ENCODE peak calls at places on chromosomes 5 and 9, in seven cellular contexts. I, T, D, E, Z, F and A are unnamed samples.

GRCh38 chr9:129836342-129837007 is 1.2 kb downstream of the USP20 start:
- DNase-seq in Z (peak; percentile 14), E (no peak), D (no peak), F (no peak), T (peak; percentile 46), I (no peak), A (no peak)

GRCh38 chr5:158848634-158849033 is 251.1 kb downstream of the EBF1 start:
- DNase-seq in E (no peak), F (no peak), I (no peak), T (no peak), Z (no peak), D (no peak), A (no peak)

GRCh38 chr5:155408465-155408864 is 394.9 kb downstream of the KIF4B start:
- DNase-seq in D (no peak), F (no peak), E (no peak), Z (no peak), T (no peak), I (no peak), A (no peak)

GRCh38 chr5:55880453-55880852 is 29.3 kb downstream of the IL31RA start:
- DNase-seq in D (no peak), T (no peak), Z (no peak), F (no peak), I (no peak), E (no peak), A (no peak)

GRCh38 chr5:110338336-110339083 is 388.0 kb downstream of the TMEM232 start:
- DNase-seq in F (peak; percentile 18), I (no peak), E (no peak), D (no peak), Z (no peak), T (no peak), A (no peak)

GRCh38 chr5:81755320-81755719 is 4.4 kb upstream of the SSBP2 start:
- DNase-seq in I (peak; percentile 75), E (peak; percentile 47), T (peak; percentile 13), Z (peak; percentile 80), F (peak; percentile 57), D (peak; percentile 67), A (peak; percentile 94)

GRCh38 chr9:87464110-87464991 is 33.3 kb upstream of the DAPK1 start:
- DNase-seq in T (no peak), F (no peak), E (no peak), Z (no peak), D (no peak), I (no peak), A (peak; percentile 26)

GRCh38 chr5:10468256-10468655 is 26.6 kb downstream of the ROPN1L start:
- DNase-seq in T (no peak), D (no peak), F (no peak), E (no peak), Z (no peak), I (no peak), A (peak; percentile 32)

GRCh38 chr9:136694163-136694864 is 7.1 kb upstream of the AGPAT2 start:
- DNase-seq in E (peak; percentile 72), F (no peak), T (peak; percentile 83), Z (peak; percentile 90), D (peak; percentile 66), I (no peak), A (peak; percentile 46)

DNA sequence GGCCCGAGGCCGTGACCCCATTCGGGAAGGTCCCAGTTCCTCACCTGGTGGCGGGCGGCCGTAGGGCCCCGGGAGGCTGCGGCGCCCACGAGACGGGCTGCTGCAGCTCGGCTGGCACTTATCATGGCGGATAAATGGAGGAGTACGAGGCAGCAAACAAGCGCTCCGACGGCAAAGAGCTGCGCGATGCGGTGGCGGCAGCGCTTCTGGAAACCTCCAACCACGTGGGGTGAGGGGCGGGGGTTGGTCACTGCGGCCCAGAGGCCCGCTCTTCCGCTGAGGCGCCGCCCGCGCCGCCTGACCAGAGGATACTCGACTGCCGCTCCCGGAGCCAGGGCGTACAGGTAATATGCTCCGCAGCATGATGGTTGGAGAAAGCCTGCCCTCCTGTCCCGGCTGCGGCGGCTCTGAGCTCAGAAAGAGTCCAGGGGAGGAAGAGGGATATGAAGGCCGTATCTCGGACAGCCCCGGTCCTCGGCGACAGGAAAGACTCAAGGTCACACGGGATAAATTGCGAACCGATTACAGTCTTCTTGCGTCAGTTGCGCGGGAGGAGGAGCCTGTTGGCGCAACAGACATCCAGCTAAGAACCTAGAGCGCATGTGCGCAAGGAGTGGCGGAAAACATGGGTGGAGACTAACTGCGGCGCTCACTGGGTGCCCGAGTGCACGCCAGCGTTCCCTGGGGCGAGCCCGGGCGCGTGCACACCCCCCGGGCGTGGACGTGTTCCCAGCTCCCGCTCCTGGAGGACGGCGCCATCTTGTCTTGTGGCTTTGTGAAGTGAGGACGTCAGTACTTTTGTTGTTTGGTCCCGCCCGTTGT is at the start of gene HSPA9:
- DNase-seq in Z (peak; percentile 99), D (peak; percentile 99), T (peak; percentile 99), E (peak; percentile 99), F (peak; percentile 98), I (peak; percentile 98), A (peak; percentile 99)
- TF ChIP-seq CTCF in Z (no peak), D (peak; percentile 61), T (no peak), E (no peak), F (peak; percentile 3), I (no peak), A (no peak)

GRCh38 chr5:160252916-160253315 is 23.6 kb downstream of the FABP6 start:
- DNase-seq in I (no peak), Z (no peak), E (no peak), T (no peak), F (no peak), D (no peak), A (no peak)
- H3K4me3 ChIP-seq in I (no peak overlapping the region), Z (no peak overlapping the region), E (no peak overlapping the region), T (no peak overlapping the region), F (no peak overlapping the region), D (no peak overlapping the region), A (no peak overlapping the region)

DNA sequence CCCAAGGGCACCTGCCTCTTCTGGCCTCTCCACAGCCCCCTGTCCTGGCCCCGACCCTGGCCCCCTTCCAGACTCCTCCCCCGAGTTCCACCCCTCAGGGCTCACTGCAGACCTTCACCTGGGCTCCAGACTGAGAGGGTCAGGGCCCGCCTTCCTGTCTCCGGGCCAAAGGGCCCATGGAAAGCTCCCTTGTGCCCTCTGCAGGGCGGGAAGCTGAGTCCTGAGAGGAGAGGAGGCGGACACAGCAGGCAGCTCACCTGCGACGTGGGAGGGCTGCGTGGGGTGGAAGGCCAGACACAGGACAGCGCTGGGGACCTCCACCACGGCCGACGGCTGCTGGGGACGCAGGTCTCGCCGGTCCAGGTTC is 20.6 kb downstream of the DYNC2I2 start:
- DNase-seq in E (peak; percentile 58), Z (peak; percentile 89), I (no peak), F (peak; percentile 50), D (peak; percentile 50), T (peak; percentile 80), A (peak; percentile 22)
- TF ChIP-seq CTCF in E (peak; percentile 13), Z (peak; percentile 56), I (peak; percentile 17), F (no peak), D (no peak), T (no peak), A (peak; percentile 30)

DNA sequence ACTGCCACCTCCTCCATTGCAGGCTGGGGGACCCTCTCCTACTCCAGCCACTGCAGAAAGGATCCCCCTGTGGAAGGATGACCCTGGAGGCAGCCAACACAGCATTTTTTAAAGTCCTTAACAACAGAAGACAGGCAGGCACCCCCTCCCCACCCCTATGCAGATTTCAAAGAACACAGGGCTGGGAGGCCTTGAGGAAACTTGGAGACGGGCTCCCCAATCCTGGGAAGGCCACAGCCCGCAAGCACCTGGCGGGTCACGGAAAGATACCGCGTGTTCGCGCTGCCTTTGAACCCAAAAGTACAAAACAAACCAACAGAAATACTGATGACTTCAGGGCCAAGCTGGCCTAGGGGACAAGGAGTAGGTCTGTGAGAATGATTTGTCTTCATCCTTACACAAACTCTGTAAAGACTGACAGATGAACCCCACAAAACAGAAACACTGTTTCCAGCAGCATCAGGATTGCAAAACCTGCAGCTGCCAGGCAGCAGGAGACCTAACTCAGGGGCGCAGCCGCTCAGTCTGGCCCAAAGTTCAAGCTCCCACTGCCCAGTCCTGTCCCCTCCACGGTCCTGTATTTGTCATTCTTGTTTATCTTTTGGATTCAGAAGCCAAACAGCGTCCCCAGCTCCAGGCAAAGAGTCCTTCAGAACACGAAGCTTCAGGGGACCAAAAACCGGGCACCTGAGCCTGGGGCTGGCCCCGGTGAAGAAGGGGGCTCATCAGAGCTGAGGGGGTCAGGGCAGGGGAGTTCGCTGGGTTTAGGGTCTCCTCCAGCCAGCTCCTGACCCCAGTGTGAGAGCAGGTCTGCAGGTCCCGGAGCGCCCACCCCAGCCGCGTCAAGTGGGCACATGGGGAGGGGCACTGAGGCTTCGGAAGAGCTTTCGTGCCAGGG is 13.6 kb downstream of the VAV2 start:
- DNase-seq in Z (no peak), F (no peak), D (no peak), T (no peak), I (no peak), E (no peak), A (no peak)
- H3K4me3 ChIP-seq in Z (no peak overlapping the region), F (no peak overlapping the region), D (peak overlapping the region; percentile 25), T (no peak overlapping the region), I (no peak overlapping the region), E (no peak overlapping the region), A (no peak overlapping the region)

GRCh38 chr5:170747851-170748250 is 35.7 kb upstream of the GABRP start:
- DNase-seq in Z (peak; percentile 36), F (no peak), I (no peak), D (no peak), T (no peak), E (peak; percentile 64), A (no peak)
- TF ChIP-seq CTCF in Z (peak; percentile 26), F (no peak), I (peak; percentile 36), D (no peak), T (no peak), E (peak; percentile 44), A (peak; percentile 15)

GRCh38 chr5:141611289-141611688 is 7.5 kb downstream of the DIAPH1 start:
- DNase-seq in E (no peak), I (no peak), D (no peak), Z (no peak), F (no peak), T (no peak), A (peak; percentile 20)

GRCh38 chr5:141609044-141609443 is 9.8 kb downstream of the DIAPH1 start:
- DNase-seq in D (no peak), Z (no peak), T (no peak), E (no peak), F (no peak), I (no peak), A (no peak)

GRCh38 chr5:141617128-141617527 is 1.7 kb downstream of the DIAPH1 start:
- DNase-seq in F (no peak), E (no peak), Z (no peak), D (no peak), T (no peak), I (no peak), A (no peak)

GRCh38 chr5:141615991-141616715 is 2.6 kb downstream of the DIAPH1 start:
- DNase-seq in D (no peak), I (no peak), E (no peak), F (no peak), T (no peak), Z (no peak), A (no peak)

DNA sequence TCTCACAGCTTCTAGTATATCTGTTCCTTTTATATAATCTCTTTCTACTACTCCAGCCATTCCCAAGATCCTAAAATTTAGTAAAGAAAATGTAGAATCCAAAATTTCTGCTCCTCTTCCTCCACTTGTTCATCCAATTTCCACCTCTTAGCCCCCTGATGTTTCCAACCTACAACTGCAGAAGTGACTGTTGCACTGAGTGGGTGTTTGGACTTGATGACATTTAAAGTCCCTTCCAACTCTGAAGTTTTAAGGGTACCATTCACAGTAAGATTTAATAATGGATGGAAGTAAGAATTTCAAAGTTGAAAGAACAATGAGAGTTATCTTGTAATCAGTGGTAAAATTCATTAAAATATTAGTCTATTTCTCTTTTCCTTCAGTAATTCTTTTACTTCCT is 5.5 kb downstream of the DIAPH1 start:
- DNase-seq in F (no peak), E (no peak), I (no peak), D (no peak), T (no peak), Z (no peak), A (no peak)
- H3K4me3 ChIP-seq in F (no peak overlapping the region), E (no peak overlapping the region), I (no peak overlapping the region), D (no peak overlapping the region), T (no peak overlapping the region), Z (no peak overlapping the region), A (no peak overlapping the region)